ENCODE peak calls at places on chromosomes 4 and X, in eight cellular contexts. N is fibroblast of lung, C is HAP-1, H is uterus, E is upper lobe of left lung, B is mucosa of descending colon, O is lung, Q is A673. Y is an unnamed sample. For H3K9me3, the result is how much of the 10 kb centered on the place peaks cover.

GRCh38 chr4:76090241-76090691 is 15.8 kb downstream of the ART3 start:
- DNase-seq in C (no peak), B (peak), Q (no peak), O (peak), E (peak), N (peak), H (peak), Y (no peak)

GRCh38 chr4:141329174-141329569 is 108.5 kb downstream of the ZNF330 start:
- DNase-seq in Q (peak), N (peak), H (no peak), C (no peak), O (no peak), E (no peak), B (no peak), Y (no peak)

GRCh38 chr4:112706840-112707207 is 69.9 kb downstream of the LARP7 start:
- DNase-seq in B (no peak), H (no peak), C (peak), Q (no peak), O (no peak), E (no peak), N (no peak), Y (no peak)

GRCh38 chrX:21840199-21840557 is 761 bp downstream of the MBTPS2 start:
- DNase-seq in B (no peak), E (no peak), O (no peak), Q (peak), H (no peak), C (no peak), N (no peak), Y (no peak)

GRCh38 chrX:69501433-69501832 is 2.7 kb upstream of the NALF2 start:
- DNase-seq in C (peak), N (no peak), B (peak), O (peak), H (no peak), Q (peak), E (no peak), Y (peak)

GRCh38 chr4:6392407-6392806 is 80.0 kb downstream of the PPP2R2C start:
- DNase-seq in Q (no peak), B (no peak), N (no peak), O (no peak), E (no peak), C (no peak), H (no peak), Y (no peak)

GRCh38 chrX:40282901-40283674 is 185.3 kb upstream of the BCOR start:
- DNase-seq in Q (no peak), C (no peak), E (no peak), B (no peak), O (no peak), N (peak), H (peak), Y (no peak)

GRCh38 chr4:76589872-76590846 is 155.1 kb downstream of the SHROOM3 start:
- DNase-seq in O (peak), B (peak), N (peak), E (peak), C (peak), Q (no peak), H (no peak), Y (peak)

GRCh38 chrX:57286507-57287251 is at the start of gene FAAH2:
- DNase-seq in O (peak), N (no peak), E (peak), H (no peak), C (peak), B (peak), Q (peak), Y (no peak)

GRCh38 chrX:40423299-40423698 is 157.5 kb upstream of the ATP6AP2 start:
- DNase-seq in N (no peak), C (peak), Q (peak), O (no peak), B (no peak), E (no peak), H (no peak), Y (no peak)

GRCh38 chr4:2220016-2220620 is 21.8 kb downstream of the HAUS3 start:
- DNase-seq in B (peak), Q (peak), E (peak), H (peak), N (peak), C (peak), O (peak), Y (peak)

GRCh38 chr4:45155081-45155777 is 428.9 kb upstream of the GNPDA2 start:
- DNase-seq in N (peak), C (no peak), H (no peak), Q (no peak), O (no peak), B (no peak), E (no peak), Y (no peak)

GRCh38 chr4:183989471-183989870 is 84.4 kb downstream of the STOX2 start:
- DNase-seq in B (no peak), N (peak), Q (peak), H (no peak), O (no peak), E (no peak), C (no peak), Y (no peak)

GRCh38 chr4:121030151-121030550 is 42.2 kb downstream of the NDNF start:
- DNase-seq in E (no peak), C (no peak), N (no peak), B (no peak), O (no peak), Q (no peak), H (no peak), Y (no peak)

GRCh38 chr4:58739275-58739674 is 1629.1 kb upstream of the IGFBP7 start:
- DNase-seq in C (no peak), O (no peak), H (no peak), Q (no peak), E (no peak), N (no peak), B (no peak), Y (no peak)

GRCh38 chr4:123546123-123546654 is 149.6 kb downstream of the SPRY1 start:
- DNase-seq in H (no peak), B (peak), O (no peak), Q (no peak), C (no peak), N (no peak), E (no peak), Y (no peak)

GRCh38 chr4:125714845-125715244 is 400.1 kb downstream of the FAT4 start:
- DNase-seq in E (no peak), N (no peak), C (no peak), Q (no peak), O (no peak), B (no peak), H (no peak), Y (no peak)

GRCh38 chrX:13260598-13260997 is 59.3 kb downstream of the ATXN3L start:
- DNase-seq in C (no peak), B (no peak), E (no peak), O (no peak), Q (no peak), N (no peak), H (no peak), Y (no peak)

GRCh38 chrX:73239242-73239641 is 24.6 kb upstream of the NAP1L2 start:
- DNase-seq in E (no peak), C (no peak), Q (no peak), N (no peak), H (no peak), B (no peak), O (no peak), Y (no peak)

GRCh38 chrX:46683023-46683422 is 75.9 kb downstream of the SLC9A7 start:
- DNase-seq in E (no peak), C (peak), O (no peak), N (no peak), B (no peak), H (no peak), Q (no peak), Y (no peak)

GRCh38 chr4:83664741-83665140 is 128.8 kb downstream of the GPAT3 start:
- DNase-seq in B (no peak), Q (no peak), O (no peak), H (no peak), N (no peak), C (no peak), E (no peak), Y (no peak)

GRCh38 chr4:165077034-165077578 is 23.4 kb downstream of the TRIM75 start:
- DNase-seq in C (no peak), B (peak), N (no peak), H (no peak), E (no peak), Q (no peak), O (no peak), Y (no peak)

GRCh38 chrX:143781103-143781502 is 60.6 kb upstream of the SPANXN2 start:
- DNase-seq in C (no peak), E (no peak), H (no peak), N (no peak), O (no peak), B (no peak), Q (no peak), Y (no peak)

GRCh38 chr4:2436301-2436700 is 17.5 kb downstream of the CFAP99 start:
- DNase-seq in H (no peak), C (no peak), O (no peak), B (peak), E (no peak), N (no peak), Q (no peak), Y (peak)

GRCh38 chr4:177573487-177573886 is 131.2 kb upstream of the AGA start:
- DNase-seq in C (no peak), E (no peak), B (no peak), N (peak), O (no peak), Q (peak), H (no peak), Y (no peak)

GRCh38 chr4:60201052-60201673 is 999.0 kb upstream of the ADGRL3 start:
- DNase-seq in N (peak), C (peak), B (peak), O (peak), E (no peak), Q (peak), H (no peak), Y (peak)

GRCh38 chr4:87530868-87531267 is 1.7 kb upstream of the SPARCL1 start:
- DNase-seq in C (no peak), B (peak), Q (no peak), N (peak), E (peak), H (peak), O (peak), Y (peak)

GRCh38 chrX:74613350-74614192 is 853 bp downstream of the RLIM start:
- DNase-seq in N (peak), B (peak), H (no peak), O (no peak), E (no peak), C (peak), Q (peak), Y (no peak)

GRCh38 chr4:17128268-17128667 is 229.8 kb upstream of the LDB2 start:
- DNase-seq in E (no peak), O (no peak), Q (no peak), C (no peak), N (peak), B (no peak), H (no peak), Y (no peak)

GRCh38 chr4:56156141-56156540 is 207.4 kb downstream of the CEP135 start:
- DNase-seq in B (no peak), C (no peak), Q (no peak), E (no peak), H (no peak), O (no peak), N (no peak), Y (no peak)

GRCh38 chr4:10664408-10664807 is 20.2 kb downstream of the CLNK start:
- DNase-seq in O (peak), B (no peak), N (peak), C (no peak), Q (no peak), H (peak), E (peak), Y (peak)

GRCh38 chrX:46770006-46770816 is 11.3 kb upstream of the SLC9A7 start:
- DNase-seq in O (no peak), B (no peak), C (no peak), E (no peak), H (no peak), Q (peak), N (peak), Y (no peak)

GRCh38 chrX:107154787-107155620 is 36.4 kb upstream of the RBM41 start:
- DNase-seq in B (no peak), H (no peak), E (peak), N (peak), Q (peak), O (no peak), C (no peak), Y (no peak)

GRCh38 chrX:47573334-47574095 is 8.7 kb upstream of the TIMP1 start:
- DNase-seq in N (peak), C (no peak), B (peak), Q (no peak), E (no peak), O (no peak), H (peak), Y (peak)

GRCh38 chrX:65451663-65452062 is 82.9 kb downstream of the LAS1L start:
- DNase-seq in Q (peak), H (no peak), C (peak), N (peak), E (no peak), O (no peak), B (peak), Y (no peak)

GRCh38 chrX:38652934-38653442 is 91.6 kb downstream of the TSPAN7 start:
- DNase-seq in B (no peak), N (no peak), Q (no peak), C (no peak), H (no peak), O (no peak), E (no peak), Y (no peak)

GRCh38 chr4:48997962-48998361 is 11.9 kb downstream of the CWH43 start:
- DNase-seq in Q (no peak), B (no peak), O (no peak), H (no peak), N (no peak), E (no peak), C (no peak), Y (no peak)
- H3K9me3 ChIP-seq in Q (under half), B (under half), O (under half), H (under half), N (under half), E (under half), C (under half), Y (under half)

GRCh38 chr4:107890779-107891178 is 40.6 kb upstream of the CYP2U1 start:
- DNase-seq in O (no peak), Q (no peak), C (peak), H (no peak), E (no peak), B (no peak), N (no peak), Y (no peak)
- H3K9me3 ChIP-seq in O (under half), Q (under half), C (under half), H (under half), E (under half), B (under half), N (under half), Y (under half)

DNA sequence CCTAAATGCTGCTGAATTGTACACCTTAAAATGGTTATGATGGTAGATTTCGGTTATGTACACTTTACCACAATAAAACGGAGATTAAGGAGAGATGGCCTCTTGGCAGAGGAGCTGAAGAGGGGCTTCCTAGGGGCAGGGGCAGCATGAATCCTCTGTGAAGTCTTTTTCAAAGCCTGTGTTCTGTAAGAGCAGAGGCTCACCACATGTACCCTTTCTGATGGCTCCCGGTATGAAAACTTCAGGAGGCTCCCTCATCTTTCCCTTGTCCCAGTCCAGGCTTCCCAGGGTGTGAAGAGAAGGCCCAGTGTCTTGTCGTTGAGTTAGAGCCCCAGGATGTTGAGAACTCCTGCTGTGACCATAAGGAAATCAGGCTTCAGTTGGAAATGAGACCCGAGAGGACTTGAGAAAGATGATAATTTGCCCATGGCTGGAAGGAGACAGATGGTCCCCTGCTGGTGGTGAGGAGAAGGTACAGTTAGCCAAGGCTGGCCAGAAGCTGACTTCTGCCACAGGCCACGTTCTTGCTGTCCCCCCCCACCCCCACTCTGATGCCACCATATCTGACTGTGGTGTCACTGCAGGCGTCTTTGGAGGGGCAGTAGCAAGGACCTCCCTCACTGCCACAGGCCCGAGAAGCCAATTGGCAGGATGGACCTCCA is 31.8 kb upstream of the MTM1 start:
- DNase-seq in E (no peak), C (no peak), B (no peak), N (no peak), O (no peak), Q (peak), H (no peak), Y (no peak)
- H3K9me3 ChIP-seq in E (under half), C (under half), B (under half), N (under half), O (under half), Q (under half), H (under half), Y (under half)

DNA sequence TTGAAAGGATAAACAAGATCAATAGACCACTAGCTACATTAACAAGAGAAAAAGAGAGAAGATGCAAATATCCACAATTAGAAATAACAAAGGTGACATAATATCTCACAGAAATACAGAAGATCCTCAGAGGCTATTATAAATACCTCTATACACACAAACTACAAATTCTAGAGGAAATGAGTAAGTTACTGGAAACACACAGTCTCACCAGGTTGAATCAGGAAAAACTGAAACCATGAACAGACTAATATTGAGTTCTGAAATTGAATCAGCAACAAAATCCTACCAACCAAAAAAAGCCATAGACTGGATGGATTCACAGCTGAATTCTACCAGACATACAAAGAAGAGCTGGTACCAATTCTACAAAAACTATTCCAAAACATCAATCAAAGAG is 211.8 kb upstream of the CPEB2 start:
- DNase-seq in E (no peak), N (no peak), B (no peak), O (no peak), C (no peak), H (no peak), Q (no peak), Y (no peak)
- H3K9me3 ChIP-seq in E (under half), N (under half), B (under half), O (under half), C (under half), H (under half), Q (under half), Y (under half)

GRCh38 chrX:110561036-110561435 is 202.4 kb downstream of the RTL9 start:
- DNase-seq in C (no peak), E (no peak), H (no peak), Q (peak), O (no peak), N (no peak), B (no peak), Y (no peak)

GRCh38 chrX:110563276-110563675 is 204.6 kb downstream of the RTL9 start:
- DNase-seq in Q (no peak), C (no peak), N (no peak), H (no peak), B (no peak), E (no peak), O (no peak), Y (no peak)

GRCh38 chrX:110558406-110558805 is 199.8 kb downstream of the RTL9 start:
- DNase-seq in N (no peak), E (no peak), H (no peak), B (no peak), Q (no peak), C (no peak), O (no peak), Y (peak)

DNA sequence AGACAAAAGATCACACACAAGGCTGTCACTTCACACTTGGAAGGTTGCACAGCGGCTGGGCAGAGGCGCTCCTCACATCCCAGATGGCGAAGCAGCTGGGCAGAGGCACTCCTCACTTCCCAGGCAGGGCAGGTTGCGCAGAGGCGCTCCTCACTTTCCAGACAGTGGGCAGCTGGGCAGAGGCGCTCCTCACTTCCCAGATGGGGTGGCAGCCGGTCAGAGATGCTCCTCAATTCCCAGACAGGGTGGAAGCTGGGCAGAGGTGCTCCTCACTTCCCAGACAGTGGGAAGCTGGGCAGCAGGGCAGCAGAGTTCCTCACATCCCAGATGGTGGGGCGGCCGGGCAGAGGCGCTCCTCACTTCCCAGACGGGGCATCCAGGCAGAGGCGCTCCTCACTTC is 199.2 kb downstream of the RTL9 start:
- DNase-seq in Q (no peak), O (no peak), N (no peak), B (no peak), C (no peak), E (no peak), H (no peak), Y (no peak)
- H3K9me3 ChIP-seq in Q (under half), O (under half), N (under half), B (under half), C (under half), E (under half), H (under half), Y (under half)

Y was measured in right cardiac atrium.